ENCODE peak calls at places on chromosomes 6 and 20, in seven cellular contexts. K, I, V, L, T, C and M are unnamed samples.

GRCh38 chr20:34552569-34552968 is 5.9 kb upstream of the MAP1LC3A start:
- DNase-seq in K (no peak), I (no peak), V (no peak), L (no peak), T (no peak), C (no peak), M (no peak)

GRCh38 chr6:81465859-81466258 is 286.6 kb downstream of the TENT5A start:
- DNase-seq in K (no peak), I (no peak), V (peak; percentile 54), L (peak; percentile 1), T (peak; percentile 24), C (peak; percentile 66), M (no peak)

GRCh38 chr6:8707956-8708772 is 272.8 kb upstream of the SLC35B3 start:
- DNase-seq in K (no peak), I (no peak), V (peak; percentile 25), L (peak; percentile 12), T (peak; percentile 52), C (peak; percentile 29), M (peak; percentile 49)

GRCh38 chr20:24314053-24314452 is 155.4 kb upstream of the SYNDIG1 start:
- DNase-seq in K (no peak), I (no peak), V (no peak), L (no peak), T (no peak), C (no peak), M (no peak)

GRCh38 chr6:31079656-31080261 is 32.6 kb downstream of the C6orf15 start:
- DNase-seq in K (peak; percentile 69), I (peak; percentile 85), V (peak; percentile 86), L (peak; percentile 65), T (peak; percentile 80), C (peak; percentile 83), M (peak; percentile 73)

GRCh38 chr6:38345586-38345985 is 294.1 kb downstream of the BTBD9 start:
- DNase-seq in K (no peak), I (no peak), V (no peak), L (no peak), T (no peak), C (no peak), M (no peak)

GRCh38 chr6:164109770-164110140 is 695.2 kb downstream of the QKI start:
- DNase-seq in K (no peak), I (peak; percentile 38), V (no peak), L (no peak), T (no peak), C (peak; percentile 21), M (no peak)

GRCh38 chr20:37946946-37947345 is 44.0 kb downstream of the VSTM2L start:
- DNase-seq in K (no peak), I (no peak), V (no peak), L (no peak), T (no peak), C (no peak), M (no peak)

GRCh38 chr20:39049684-39050554 is 87.8 kb downstream of the DHX35 start:
- DNase-seq in K (peak; percentile 76), I (peak; percentile 52), V (peak; percentile 84), L (peak; percentile 78), T (peak; percentile 84), C (peak; percentile 75), M (peak; percentile 75)

GRCh38 chr6:155352812-155353211 is 38.5 kb upstream of the TFB1M start:
- DNase-seq in K (no peak), I (no peak), V (no peak), L (no peak), T (no peak), C (peak; percentile 91), M (no peak)

GRCh38 chr20:57526067-57526884 is 1.3 kb upstream of the CTCFL start:
- DNase-seq in K (no peak), I (no peak), V (no peak), L (no peak), T (no peak), C (no peak), M (no peak)

GRCh38 chr6:106858653-106859092 is 115.9 kb downstream of the CD24 start:
- DNase-seq in K (no peak), I (no peak), V (peak; percentile 83), L (no peak), T (no peak), C (peak; percentile 73), M (no peak)

GRCh38 chr6:134245041-134245440 is 72.9 kb downstream of the SGK1 start:
- DNase-seq in K (no peak), I (no peak), V (peak; percentile 29), L (no peak), T (no peak), C (peak; percentile 44), M (peak; percentile 75)

GRCh38 chr20:14384411-14384810 is 47.0 kb upstream of the FLRT3 start:
- DNase-seq in K (no peak), I (no peak), V (no peak), L (no peak), T (no peak), C (peak; percentile 16), M (no peak)

GRCh38 chr6:111429571-111429970 is 53.4 kb downstream of the REV3L start:
- DNase-seq in K (no peak), I (no peak), V (no peak), L (no peak), T (no peak), C (no peak), M (no peak)

GRCh38 chr6:111430605-111431378 is 52.2 kb downstream of the REV3L start:
- DNase-seq in K (no peak), I (no peak), V (no peak), L (no peak), T (no peak), C (no peak), M (no peak)

GRCh38 chr6:111427341-111428116 is 55.5 kb downstream of the REV3L start:
- DNase-seq in K (no peak), I (no peak), V (peak; percentile 23), L (no peak), T (no peak), C (peak; percentile 90), M (no peak)

GRCh38 chr6:111423960-111424846 is 58.8 kb downstream of the REV3L start:
- DNase-seq in K (no peak), I (no peak), V (peak; percentile 79), L (no peak), T (peak; percentile 19), C (peak; percentile 21), M (peak; percentile 64)

GRCh38 chr6:111428803-111429202 is 54.2 kb downstream of the REV3L start:
- DNase-seq in K (no peak), I (no peak), V (no peak), L (no peak), T (no peak), C (no peak), M (no peak)
- H3K4me1 ChIP-seq in K (peaks cover 15% of the 10 kb centered on the region), I (peaks cover 6% of the 10 kb centered on the region), V (peaks cover 15% of the 10 kb centered on the region), L (no peaks in the 10 kb centered on the region), T (peaks cover 17% of the 10 kb centered on the region), C (peaks cover 31% of the 10 kb centered on the region), M (peaks cover 56% of the 10 kb centered on the region)

GRCh38 chr6:56507517-56507916 is 135.2 kb downstream of the DST start:
- DNase-seq in K (no peak), I (no peak), V (no peak), L (no peak), T (no peak), C (no peak), M (no peak)
- H3K4me1 ChIP-seq in K (no peaks in the 10 kb centered on the region), I (no peaks in the 10 kb centered on the region), V (no peaks in the 10 kb centered on the region), L (no peaks in the 10 kb centered on the region), T (no peaks in the 10 kb centered on the region), C (no peaks in the 10 kb centered on the region), M (peaks cover 38% of the 10 kb centered on the region)

GRCh38 chr6:75210885-75211739 is 5.3 kb upstream of the COL12A1 start:
- DNase-seq in K (peak; percentile 45), I (peak; percentile 92), V (peak; percentile 85), L (peak; percentile 61), T (peak; percentile 84), C (peak; percentile 88), M (peak; percentile 54)
- H3K4me1 ChIP-seq in K (peaks cover 28% of the 10 kb centered on the region), I (peaks cover 15% of the 10 kb centered on the region), V (peaks cover 19% of the 10 kb centered on the region), L (peaks cover 14% of the 10 kb centered on the region), T (peaks cover 13% of the 10 kb centered on the region), C (peaks cover 13% of the 10 kb centered on the region), M (peaks cover 32% of the 10 kb centered on the region)

GRCh38 chr20:40279390-40279789 is 409.6 kb downstream of the MAFB start:
- DNase-seq in K (no peak), I (peak; percentile 71), V (peak; percentile 26), L (no peak), T (no peak), C (peak; percentile 92), M (no peak)
- H3K4me1 ChIP-seq in K (no peaks in the 10 kb centered on the region), I (peaks cover 8% of the 10 kb centered on the region), V (no peaks in the 10 kb centered on the region), L (peaks cover 16% of the 10 kb centered on the region), T (no peaks in the 10 kb centered on the region), C (peaks cover 25% of the 10 kb centered on the region), M (no peaks in the 10 kb centered on the region)

GRCh38 chr6:3743541-3743940 is 8.0 kb downstream of the PXDC1 start:
- DNase-seq in K (no peak), I (no peak), V (no peak), L (no peak), T (no peak), C (no peak), M (no peak)
- H3K4me1 ChIP-seq in K (peaks cover 6% of the 10 kb centered on the region), I (peaks cover 58% of the 10 kb centered on the region), V (peaks cover 6% of the 10 kb centered on the region), L (peaks cover 1% of the 10 kb centered on the region), T (peaks cover 6% of the 10 kb centered on the region), C (peaks cover 90% of the 10 kb centered on the region), M (peaks cover 82% of the 10 kb centered on the region)

DNA sequence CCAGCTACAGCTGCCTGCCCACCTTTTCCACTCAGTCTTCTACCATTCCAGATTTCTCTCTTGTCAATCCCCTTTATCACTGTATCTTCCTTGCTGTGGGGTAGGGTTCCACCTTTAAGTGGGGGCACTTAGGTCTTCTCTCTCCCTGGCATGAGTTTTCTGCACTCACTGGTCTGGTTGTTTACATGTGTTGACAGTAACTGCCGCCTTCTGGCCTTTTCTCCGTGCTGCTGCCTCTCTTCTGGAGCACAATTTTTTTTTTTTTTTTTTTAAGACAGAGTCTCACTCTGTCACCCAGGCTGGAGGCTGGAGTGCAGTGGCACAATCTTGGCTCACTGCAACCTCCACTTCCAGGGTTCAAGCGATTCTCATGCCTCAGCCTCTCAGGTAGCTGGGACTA is 12.0 kb downstream of the RNF114 start:
- DNase-seq in K (no peak), I (no peak), V (no peak), L (no peak), T (no peak), C (no peak), M (no peak)
- H3K4me1 ChIP-seq in K (peaks cover 3% of the 10 kb centered on the region), I (peaks cover 3% of the 10 kb centered on the region), V (peaks cover 6% of the 10 kb centered on the region), L (no peaks in the 10 kb centered on the region), T (no peaks in the 10 kb centered on the region), C (peaks cover 41% of the 10 kb centered on the region), M (no peaks in the 10 kb centered on the region)

GRCh38 chr20:62236997-62237771 is 1.1 kb upstream of the OSBPL2 start:
- DNase-seq in K (no peak), I (no peak), V (no peak), L (no peak), T (no peak), C (no peak), M (no peak)
- H3K4me1 ChIP-seq in K (peaks cover 26% of the 10 kb centered on the region), I (peaks cover 10% of the 10 kb centered on the region), V (peaks cover 29% of the 10 kb centered on the region), L (peaks cover 33% of the 10 kb centered on the region), T (peaks cover 15% of the 10 kb centered on the region), C (no peaks in the 10 kb centered on the region), M (peaks cover 33% of the 10 kb centered on the region)